ENCODE peak calls at places on chromosome 9, in six cellular contexts. One of them, this sample, is unnamed.

GRCh38 chr9:106775960-106776359 is 87.0 kb upstream of the ZNF462 start:
- DNase-seq in stimulated activated CD4-positive, alpha-beta T cell treated with anti-CD3 and anti-CD28 coated beads, Interleukin-1b, Interleukin-23, amount 100 ng/mL, for 48 hours: no peak
- DNase-seq in SK-MEL-5: no peak
- DNase-seq in HCT116: no peak
- DNase-seq in cardiac muscle cell: no peak
- DNase-seq in Caco-2: no peak
- DNase-seq in this sample: no peak

GRCh38 chr9:119053070-119053469 is 316.2 kb downstream of the BRINP1 start:
- DNase-seq in stimulated activated CD4-positive, alpha-beta T cell treated with anti-CD3 and anti-CD28 coated beads, Interleukin-1b, Interleukin-23, amount 100 ng/mL, for 48 hours: no peak
- DNase-seq in cardiac muscle cell: no peak
- DNase-seq in SK-MEL-5: no peak
- DNase-seq in HCT116: no peak
- DNase-seq in Caco-2: no peak
- DNase-seq in this sample: no peak

GRCh38 chr9:126218726-126219125 is 107.9 kb upstream of the MVB12B start:
- DNase-seq in stimulated activated CD4-positive, alpha-beta T cell treated with anti-CD3 and anti-CD28 coated beads, Interleukin-1b, Interleukin-23, amount 100 ng/mL, for 48 hours: no peak
- DNase-seq in cardiac muscle cell: no peak
- DNase-seq in Caco-2: no peak
- DNase-seq in SK-MEL-5: no peak
- DNase-seq in HCT116: no peak
- DNase-seq in this sample: no peak

GRCh38 chr9:33076031-33076359 is 479 bp downstream of the SMU1 start:
- DNase-seq in cardiac muscle cell: no peak
- DNase-seq in SK-MEL-5: no peak
- DNase-seq in HCT116: no peak
- DNase-seq in stimulated activated CD4-positive, alpha-beta T cell treated with anti-CD3 and anti-CD28 coated beads, Interleukin-1b, Interleukin-23, amount 100 ng/mL, for 48 hours: no peak
- DNase-seq in Caco-2: no peak
- DNase-seq in this sample: no peak

GRCh38 chr9:124660341-124660801 is 110.7 kb downstream of the NR6A1 start:
- DNase-seq in stimulated activated CD4-positive, alpha-beta T cell treated with anti-CD3 and anti-CD28 coated beads, Interleukin-1b, Interleukin-23, amount 100 ng/mL, for 48 hours: no peak
- DNase-seq in cardiac muscle cell: peak; percentile 23
- DNase-seq in SK-MEL-5: peak; percentile 95
- DNase-seq in Caco-2: peak; percentile 13
- DNase-seq in HCT116: no peak
- DNase-seq in this sample: peak; percentile 27

GRCh38 chr9:5336683-5337082 is 3.0 kb downstream of the RLN1 start:
- DNase-seq in stimulated activated CD4-positive, alpha-beta T cell treated with anti-CD3 and anti-CD28 coated beads, Interleukin-1b, Interleukin-23, amount 100 ng/mL, for 48 hours: no peak
- DNase-seq in HCT116: no peak
- DNase-seq in Caco-2: no peak
- DNase-seq in SK-MEL-5: no peak
- DNase-seq in cardiac muscle cell: no peak
- DNase-seq in this sample: no peak

GRCh38 chr9:82320566-82320965 is 332.0 kb downstream of the SPATA31D1 start:
- DNase-seq in stimulated activated CD4-positive, alpha-beta T cell treated with anti-CD3 and anti-CD28 coated beads, Interleukin-1b, Interleukin-23, amount 100 ng/mL, for 48 hours: no peak
- DNase-seq in HCT116: no peak
- DNase-seq in cardiac muscle cell: no peak
- DNase-seq in Caco-2: no peak
- DNase-seq in SK-MEL-5: no peak
- DNase-seq in this sample: no peak

GRCh38 chr9:5714501-5715401 is 85.8 kb downstream of the RIC1 start:
- DNase-seq in SK-MEL-5: peak; percentile 39
- DNase-seq in HCT116: peak; percentile 27
- DNase-seq in cardiac muscle cell: peak; percentile 3
- DNase-seq in Caco-2: peak; percentile 48
- DNase-seq in stimulated activated CD4-positive, alpha-beta T cell treated with anti-CD3 and anti-CD28 coated beads, Interleukin-1b, Interleukin-23, amount 100 ng/mL, for 48 hours: no peak
- DNase-seq in this sample: peak; percentile 33

GRCh38 chr9:128082173-128082572 is 14.1 kb downstream of the SLC25A25 start:
- DNase-seq in HCT116: peak; percentile 51
- DNase-seq in Caco-2: no peak
- DNase-seq in cardiac muscle cell: no peak
- DNase-seq in stimulated activated CD4-positive, alpha-beta T cell treated with anti-CD3 and anti-CD28 coated beads, Interleukin-1b, Interleukin-23, amount 100 ng/mL, for 48 hours: no peak
- DNase-seq in SK-MEL-5: no peak
- DNase-seq in this sample: no peak

GRCh38 chr9:110443146-110443877 is 105.6 kb upstream of the TXNDC8 start:
- DNase-seq in SK-MEL-5: no peak
- DNase-seq in stimulated activated CD4-positive, alpha-beta T cell treated with anti-CD3 and anti-CD28 coated beads, Interleukin-1b, Interleukin-23, amount 100 ng/mL, for 48 hours: no peak
- DNase-seq in HCT116: no peak
- DNase-seq in Caco-2: no peak
- DNase-seq in cardiac muscle cell: no peak
- DNase-seq in this sample: no peak

GRCh38 chr9:114643001-114643400 is 14.6 kb downstream of the TEX53 start:
- DNase-seq in HCT116: no peak
- DNase-seq in stimulated activated CD4-positive, alpha-beta T cell treated with anti-CD3 and anti-CD28 coated beads, Interleukin-1b, Interleukin-23, amount 100 ng/mL, for 48 hours: no peak
- DNase-seq in SK-MEL-5: no peak
- DNase-seq in Caco-2: no peak
- DNase-seq in cardiac muscle cell: no peak
- DNase-seq in this sample: no peak

GRCh38 chr9:2765250-2765880 is 48.1 kb downstream of the KCNV2 start:
- DNase-seq in Caco-2: peak; percentile 42
- DNase-seq in cardiac muscle cell: no peak
- DNase-seq in HCT116: no peak
- DNase-seq in stimulated activated CD4-positive, alpha-beta T cell treated with anti-CD3 and anti-CD28 coated beads, Interleukin-1b, Interleukin-23, amount 100 ng/mL, for 48 hours: no peak
- DNase-seq in SK-MEL-5: no peak
- DNase-seq in this sample: no peak

GRCh38 chr9:127066060-127066774 is 56.2 kb downstream of the ANGPTL2 start:
- DNase-seq in cardiac muscle cell: no peak
- DNase-seq in HCT116: no peak
- DNase-seq in stimulated activated CD4-positive, alpha-beta T cell treated with anti-CD3 and anti-CD28 coated beads, Interleukin-1b, Interleukin-23, amount 100 ng/mL, for 48 hours: no peak
- DNase-seq in Caco-2: no peak
- DNase-seq in SK-MEL-5: no peak
- DNase-seq in this sample: no peak

GRCh38 chr9:128316421-128316820 is 5.8 kb downstream of the TRUB2 start:
- DNase-seq in cardiac muscle cell: no peak
- DNase-seq in SK-MEL-5: peak; percentile 20
- DNase-seq in Caco-2: no peak
- DNase-seq in stimulated activated CD4-positive, alpha-beta T cell treated with anti-CD3 and anti-CD28 coated beads, Interleukin-1b, Interleukin-23, amount 100 ng/mL, for 48 hours: no peak
- DNase-seq in HCT116: no peak
- DNase-seq in this sample: no peak

GRCh38 chr9:127524373-127524772 is 73.1 kb downstream of the LRSAM1 start:
- DNase-seq in HCT116: no peak
- DNase-seq in stimulated activated CD4-positive, alpha-beta T cell treated with anti-CD3 and anti-CD28 coated beads, Interleukin-1b, Interleukin-23, amount 100 ng/mL, for 48 hours: no peak
- DNase-seq in SK-MEL-5: no peak
- DNase-seq in cardiac muscle cell: no peak
- DNase-seq in Caco-2: no peak
- DNase-seq in this sample: no peak

GRCh38 chr9:12424243-12424642 is 268.9 kb upstream of the TYRP1 start:
- DNase-seq in SK-MEL-5: no peak
- DNase-seq in cardiac muscle cell: no peak
- DNase-seq in Caco-2: no peak
- DNase-seq in stimulated activated CD4-positive, alpha-beta T cell treated with anti-CD3 and anti-CD28 coated beads, Interleukin-1b, Interleukin-23, amount 100 ng/mL, for 48 hours: no peak
- DNase-seq in HCT116: no peak
- DNase-seq in this sample: no peak

GRCh38 chr9:126397056-126397455 is 70.4 kb downstream of the MVB12B start:
- DNase-seq in SK-MEL-5: no peak
- DNase-seq in cardiac muscle cell: no peak
- DNase-seq in Caco-2: no peak
- DNase-seq in HCT116: no peak
- DNase-seq in stimulated activated CD4-positive, alpha-beta T cell treated with anti-CD3 and anti-CD28 coated beads, Interleukin-1b, Interleukin-23, amount 100 ng/mL, for 48 hours: peak; percentile 80
- DNase-seq in this sample: no peak

GRCh38 chr9:77455312-77455927 is 192.7 kb downstream of the GNA14 start:
- DNase-seq in cardiac muscle cell: no peak
- DNase-seq in Caco-2: peak; percentile 23
- DNase-seq in HCT116: peak; percentile 56
- DNase-seq in stimulated activated CD4-positive, alpha-beta T cell treated with anti-CD3 and anti-CD28 coated beads, Interleukin-1b, Interleukin-23, amount 100 ng/mL, for 48 hours: peak; percentile 33
- DNase-seq in SK-MEL-5: peak; percentile 74
- DNase-seq in this sample: peak; percentile 41

GRCh38 chr9:101504188-101504587 is 29.5 kb upstream of the RNF20 start:
- DNase-seq in Caco-2: no peak
- DNase-seq in HCT116: no peak
- DNase-seq in cardiac muscle cell: no peak
- DNase-seq in stimulated activated CD4-positive, alpha-beta T cell treated with anti-CD3 and anti-CD28 coated beads, Interleukin-1b, Interleukin-23, amount 100 ng/mL, for 48 hours: no peak
- DNase-seq in SK-MEL-5: no peak
- DNase-seq in this sample: no peak

GRCh38 chr9:93673271-93673843 is 97.0 kb downstream of the PHF2 start:
- DNase-seq in cardiac muscle cell: no peak
- DNase-seq in stimulated activated CD4-positive, alpha-beta T cell treated with anti-CD3 and anti-CD28 coated beads, Interleukin-1b, Interleukin-23, amount 100 ng/mL, for 48 hours: peak; percentile 1
- DNase-seq in Caco-2: no peak
- DNase-seq in SK-MEL-5: peak; percentile 27
- DNase-seq in HCT116: no peak
- DNase-seq in this sample: no peak

GRCh38 chr9:1125741-1126140 is 75.6 kb downstream of the DMRT2 start:
- DNase-seq in Caco-2: peak; percentile 2
- DNase-seq in SK-MEL-5: no peak
- DNase-seq in cardiac muscle cell: no peak
- DNase-seq in stimulated activated CD4-positive, alpha-beta T cell treated with anti-CD3 and anti-CD28 coated beads, Interleukin-1b, Interleukin-23, amount 100 ng/mL, for 48 hours: no peak
- DNase-seq in HCT116: no peak
- DNase-seq in this sample: no peak

GRCh38 chr9:106677374-106677773 is 185.6 kb upstream of the ZNF462 start:
- DNase-seq in cardiac muscle cell: no peak
- DNase-seq in SK-MEL-5: no peak
- DNase-seq in HCT116: no peak
- DNase-seq in stimulated activated CD4-positive, alpha-beta T cell treated with anti-CD3 and anti-CD28 coated beads, Interleukin-1b, Interleukin-23, amount 100 ng/mL, for 48 hours: no peak
- DNase-seq in Caco-2: no peak
- DNase-seq in this sample: no peak